ENCODE peak calls at places on chromosomes 11 and 22, in ten cellular contexts. M is heart left ventricle, O is cardiac fibroblast, L is right cardiac atrium, I is GM12865, J is fibroblast of mammary gland, X is H7, B is HCT116, Q is lower lobe of right lung, T is cardiac muscle cell. V is an unnamed sample.

GRCh38 chr11:72227316-72228228 is 3.0 kb downstream of the INPPL1 start:
- DNase-seq in T (no peak), O (peak), L (peak), B (no peak), Q (no peak), M (no peak), X (peak), J (peak), I (no peak), V (peak)

GRCh38 chr22:49764151-49764581 is 63.5 kb downstream of the BRD1 start:
- DNase-seq in X (peak), J (peak), B (no peak), T (no peak), L (peak), O (no peak), I (no peak), M (peak), Q (peak), V (no peak)

GRCh38 chr22:27990879-27991278 is 71.8 kb upstream of the PITPNB start:
- DNase-seq in B (peak), X (peak), M (peak), J (peak), L (peak), I (peak), T (peak), Q (peak), O (peak), V (peak)

GRCh38 chr11:29449280-29450074 is 567.4 kb downstream of the KCNA4 start:
- DNase-seq in M (no peak), B (no peak), Q (no peak), T (peak), O (peak), L (no peak), X (no peak), J (no peak), I (no peak), V (no peak)

GRCh38 chr11:115503083-115503885 is 931 bp downstream of the CADM1 start:
- DNase-seq in Q (peak), J (no peak), I (peak), X (peak), B (no peak), L (peak), O (peak), M (peak), T (peak), V (peak)

GRCh38 chr22:35956850-35957249 is 71.8 kb downstream of the RBFOX2 start:
- DNase-seq in J (no peak), Q (no peak), O (no peak), M (no peak), T (no peak), I (peak), L (no peak), X (no peak), B (no peak), V (no peak)

GRCh38 chr11:9037963-9038362 is 34.2 kb upstream of the NRIP3 start:
- DNase-seq in I (no peak), Q (no peak), T (no peak), M (no peak), B (no peak), L (no peak), O (no peak), J (no peak), X (no peak), V (no peak)

GRCh38 chr11:64353761-64354506 is 5.0 kb upstream of the RPS6KA4 start:
- DNase-seq in M (no peak), J (no peak), O (no peak), X (peak), Q (no peak), T (no peak), I (no peak), B (no peak), L (peak), V (no peak)

GRCh38 chr11:47152953-47153950 is 23.4 kb downstream of the ARFGAP2 start:
- DNase-seq in O (peak), L (peak), T (peak), Q (peak), X (peak), I (peak), M (peak), J (peak), B (no peak), V (peak)

GRCh38 chr22:43263645-43264514 is 76.9 kb upstream of the TTLL12 start:
- DNase-seq in I (peak), T (peak), Q (peak), X (no peak), B (peak), O (peak), J (peak), L (peak), M (no peak), V (no peak)

GRCh38 chr11:95715777-95716241 is 73.8 kb downstream of the FAM76B start:
- DNase-seq in I (peak), O (peak), B (no peak), M (no peak), T (peak), X (no peak), L (no peak), J (peak), Q (no peak), V (peak)

GRCh38 chr22:33271390-33272161 is 213.4 kb upstream of the SYN3 start:
- DNase-seq in M (peak), Q (no peak), L (peak), T (peak), X (no peak), B (no peak), J (peak), O (peak), I (peak), V (no peak)

GRCh38 chr11:16924462-16924825 is 89.8 kb downstream of the PLEKHA7 start:
- DNase-seq in T (no peak), L (no peak), O (no peak), Q (no peak), B (no peak), J (no peak), I (no peak), M (no peak), X (peak), V (no peak)

GRCh38 chr22:23386245-23386631 is 193.9 kb downstream of the IGLL1 start:
- DNase-seq in Q (no peak), B (no peak), T (no peak), X (no peak), L (no peak), I (no peak), O (peak), J (no peak), M (no peak), V (no peak)

GRCh38 chr11:119055901-119056300 is 1.1 kb downstream of the HYOU1 start:
- DNase-seq in Q (no peak), M (no peak), X (peak), B (peak), I (peak), L (no peak), J (peak), T (peak), O (peak), V (peak)

GRCh38 chr11:6418199-6418957 is 516 bp downstream of the APBB1 start:
- DNase-seq in T (no peak), M (peak), B (no peak), O (no peak), Q (no peak), L (peak), X (peak), I (no peak), J (no peak), V (no peak)

GRCh38 chr11:12163181-12163841 is 52.9 kb downstream of the MICAL2 start:
- DNase-seq in I (no peak), B (no peak), M (no peak), Q (no peak), X (no peak), L (peak), O (peak), T (peak), J (peak), V (peak)

GRCh38 chr11:75813622-75814039 is 1.4 kb upstream of the UVRAG start:
- DNase-seq in L (no peak), T (no peak), Q (no peak), B (no peak), I (no peak), J (peak), M (no peak), O (peak), X (no peak), V (peak)

GRCh38 chr11:19431059-19431398 is 190.3 kb upstream of the E2F8 start:
- DNase-seq in Q (no peak), O (no peak), X (no peak), L (no peak), I (no peak), M (no peak), T (no peak), J (no peak), B (no peak), V (no peak)

GRCh38 chr11:68498903-68499883 is 38.6 kb downstream of the PPP6R3 start:
- DNase-seq in L (no peak), J (no peak), O (no peak), T (no peak), B (no peak), M (no peak), I (peak), Q (no peak), X (peak), V (no peak)

GRCh38 chr11:111879637-111879960 is 258 bp downstream of the CFAP68 start:
- DNase-seq in X (no peak), J (no peak), Q (no peak), T (no peak), M (no peak), O (no peak), L (no peak), B (no peak), I (no peak), V (no peak)

GRCh38 chr11:57167125-57167839 is 14.5 kb upstream of the LRRC55 start:
- DNase-seq in I (no peak), L (no peak), T (no peak), B (no peak), Q (no peak), X (no peak), J (no peak), M (no peak), O (no peak), V (no peak)

GRCh38 chr22:18101536-18101935 is 9.1 kb upstream of the TUBA8 start:
- DNase-seq in X (no peak), M (no peak), T (no peak), Q (no peak), B (no peak), J (no peak), O (no peak), I (no peak), L (no peak), V (no peak)

GRCh38 chr11:61290905-61291690 is 4.0 kb downstream of the VWCE start:
- DNase-seq in Q (peak), T (no peak), I (peak), M (peak), B (no peak), L (no peak), O (no peak), X (peak), J (no peak), V (no peak)

GRCh38 chr22:24303007-24303406 is 32.4 kb downstream of the SPECC1L start:
- DNase-seq in J (no peak), L (no peak), I (no peak), X (no peak), T (no peak), M (no peak), B (no peak), O (no peak), Q (no peak), V (peak)

GRCh38 chr11:1226226-1226961 is 3.5 kb downstream of the MUC5B start:
- DNase-seq in L (peak), O (no peak), I (no peak), T (no peak), B (no peak), X (peak), Q (peak), J (no peak), M (peak), V (no peak)

GRCh38 chr22:36374603-36375024 is 13.2 kb downstream of the MYH9 start:
- DNase-seq in M (no peak), J (peak), X (no peak), L (peak), B (peak), T (peak), I (no peak), O (peak), Q (no peak), V (peak)

GRCh38 chr11:11969380-11970215 is 38.8 kb downstream of the DKK3 start:
- DNase-seq in Q (no peak), T (no peak), B (no peak), L (peak), J (no peak), O (no peak), M (peak), X (no peak), I (no peak), V (no peak)

GRCh38 chr11:11396290-11397042 is 43.4 kb upstream of the CSNK2A3 start:
- DNase-seq in B (no peak), Q (no peak), O (peak), T (peak), X (no peak), J (peak), M (no peak), I (no peak), L (no peak), V (no peak)

GRCh38 chr11:69314555-69314954 is 20.6 kb downstream of the MYEOV start:
- DNase-seq in X (no peak), L (no peak), J (no peak), B (no peak), T (no peak), M (no peak), O (no peak), I (no peak), Q (no peak), V (no peak)

GRCh38 chr11:128346808-128347207 is 240.6 kb downstream of the ETS1 start:
- DNase-seq in J (peak), T (peak), L (no peak), B (no peak), I (no peak), O (peak), Q (no peak), M (no peak), X (no peak), V (peak)

GRCh38 chr11:8290122-8290810 is 26.6 kb upstream of the LMO1 start:
- DNase-seq in X (peak), Q (no peak), M (no peak), J (no peak), B (no peak), O (no peak), I (no peak), L (no peak), T (no peak), V (no peak)

GRCh38 chr11:73429121-73429740 is 53.0 kb downstream of the RELT start:
- DNase-seq in B (no peak), X (no peak), Q (no peak), I (no peak), M (no peak), T (peak), O (peak), J (peak), L (no peak), V (peak)

GRCh38 chr11:109695696-109696095 is 273.7 kb downstream of the C11orf87 start:
- DNase-seq in I (no peak), B (no peak), T (peak), O (peak), L (no peak), Q (no peak), M (no peak), X (no peak), J (peak), V (no peak)

GRCh38 chr22:40081662-40082061 is 86.9 kb downstream of the FAM83F start:
- DNase-seq in M (no peak), L (no peak), X (no peak), Q (no peak), J (no peak), I (no peak), T (no peak), B (no peak), O (no peak), V (no peak)

GRCh38 chr22:17086301-17086700 is 1.5 kb downstream of the IL17RA start:
- DNase-seq in L (no peak), X (no peak), M (no peak), O (peak), I (no peak), T (no peak), J (no peak), Q (no peak), B (no peak), V (no peak)

GRCh38 chr11:23725752-23726151 is 771.1 kb upstream of the LUZP2 start:
- DNase-seq in X (no peak), J (peak), Q (no peak), T (peak), O (peak), L (no peak), I (no peak), M (no peak), B (no peak), V (no peak)

GRCh38 chr11:93100211-93100610 is 97.6 kb downstream of the SLC36A4 start:
- DNase-seq in T (peak), O (peak), Q (no peak), I (no peak), M (no peak), B (no peak), J (peak), X (no peak), L (no peak), V (no peak)

GRCh38 chr11:120363436-120363835 is 27.2 kb downstream of the ARHGEF12 start:
- DNase-seq in L (no peak), Q (no peak), I (no peak), T (no peak), O (no peak), X (no peak), B (no peak), M (no peak), J (no peak), V (no peak)

GRCh38 chr11:15104166-15104565 is 10.6 kb upstream of the INSC start:
- DNase-seq in Q (no peak), L (no peak), I (no peak), J (peak), X (no peak), O (peak), T (no peak), M (no peak), B (no peak), V (no peak)

GRCh38 chr11:15097411-15097810 is 17.3 kb upstream of the INSC start:
- DNase-seq in I (no peak), B (no peak), O (no peak), J (peak), M (no peak), Q (no peak), X (no peak), L (no peak), T (no peak), V (no peak)

GRCh38 chr11:15106201-15106965 is 8.3 kb upstream of the INSC start:
- DNase-seq in X (no peak), B (peak), J (peak), L (no peak), I (no peak), T (peak), O (peak), Q (no peak), M (no peak), V (peak)

GRCh38 chr11:15095736-15096228 is 18.9 kb upstream of the INSC start:
- DNase-seq in L (no peak), M (no peak), X (no peak), B (no peak), Q (no peak), T (no peak), I (no peak), J (peak), O (no peak), V (no peak)

DNA sequence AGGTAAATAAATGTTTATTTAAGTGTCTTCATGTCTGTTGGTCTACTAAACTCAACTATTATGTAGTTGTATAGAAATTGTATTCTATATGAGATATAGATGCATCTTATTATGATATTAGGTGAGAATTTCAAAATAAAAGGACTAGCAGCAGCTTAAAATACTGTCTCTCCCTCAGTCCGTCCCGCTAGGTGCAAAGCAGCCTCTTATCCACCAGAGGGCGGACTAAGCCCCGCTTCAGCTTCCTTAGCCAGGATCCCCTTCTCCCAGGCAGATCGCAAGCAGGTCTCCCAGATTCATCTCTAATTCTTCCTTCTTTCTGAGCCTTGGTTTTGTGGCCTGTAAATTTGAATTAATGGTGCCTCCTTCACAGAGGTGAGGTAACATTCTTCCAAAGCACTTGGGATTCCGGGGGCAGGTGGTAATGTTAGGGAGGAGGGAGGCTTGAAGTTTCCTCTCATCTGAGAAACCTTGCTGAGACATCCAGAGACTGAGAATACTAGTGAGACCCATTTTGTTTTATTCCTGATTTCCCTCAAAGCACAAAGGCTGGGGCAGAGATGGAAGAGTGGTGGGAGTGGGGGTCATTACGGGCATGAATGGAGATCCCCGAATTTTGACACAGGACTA is 13.5 kb upstream of the INSC start:
- DNase-seq in L (peak), M (peak), B (peak), Q (peak), T (peak), J (peak), O (peak), I (peak), X (peak), V (peak)
- H3K4me3 ChIP-seq in L (no peak), M (no peak), B (no peak), Q (no peak), T (no peak), J (no peak), O (no peak), I (no peak), X (no peak), V (no peak)

DNA sequence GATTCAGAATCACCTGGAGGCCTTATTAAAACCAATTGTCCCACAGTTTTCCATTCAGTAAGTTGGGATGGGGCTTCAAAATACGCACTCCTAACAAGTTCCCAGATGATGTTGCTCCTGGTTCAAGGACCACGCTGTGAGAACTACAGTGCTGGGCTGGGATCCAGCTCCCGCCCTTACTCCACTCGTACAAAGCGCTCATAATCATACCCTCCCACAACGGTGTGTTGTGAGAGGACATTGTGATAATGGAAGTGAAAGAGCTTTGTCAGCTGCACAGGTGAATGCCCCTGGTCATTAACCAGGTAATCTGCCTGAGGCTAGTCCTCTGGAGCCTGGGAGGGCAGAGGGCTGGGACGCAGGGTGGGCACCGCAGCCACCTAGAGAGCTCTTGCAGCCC is 1.3 kb upstream of the CD82 start:
- DNase-seq in X (no peak), J (peak), Q (no peak), O (peak), I (no peak), B (no peak), T (no peak), M (no peak), L (no peak), V (no peak)
- H3K4me3 ChIP-seq in X (no peak), J (no peak), Q (peak), O (no peak), I (no peak), B (no peak), T (no peak), M (peak), L (no peak), V (peak)

DNA sequence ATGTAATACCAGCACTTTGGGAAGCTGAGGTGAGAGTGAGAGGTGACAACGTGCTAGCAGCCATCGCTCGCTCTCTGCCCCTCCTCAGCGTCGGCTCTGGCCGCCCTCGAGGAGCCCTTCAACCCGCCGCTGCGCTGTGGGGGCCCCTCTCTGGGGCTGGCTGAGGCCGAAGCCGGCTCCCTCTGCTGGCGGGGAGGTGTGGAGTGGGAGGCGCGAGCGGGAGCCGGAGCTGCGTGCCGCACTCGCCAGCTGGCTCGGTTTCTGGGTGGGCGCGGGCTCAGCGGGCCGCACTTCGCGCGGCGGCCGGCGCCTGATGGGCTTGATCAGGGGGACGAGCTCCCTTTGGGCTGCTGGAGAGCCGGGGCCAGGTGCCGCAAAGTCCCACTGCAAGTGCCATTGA is 98.9 kb upstream of the UBASH3B start:
- DNase-seq in B (no peak), Q (no peak), M (peak), O (no peak), J (no peak), X (peak), T (peak), L (peak), I (no peak), V (no peak)
- H3K4me3 ChIP-seq in B (peak), Q (no peak), M (peak), O (no peak), J (no peak), X (peak), T (no peak), L (peak), I (no peak), V (no peak)

DNA sequence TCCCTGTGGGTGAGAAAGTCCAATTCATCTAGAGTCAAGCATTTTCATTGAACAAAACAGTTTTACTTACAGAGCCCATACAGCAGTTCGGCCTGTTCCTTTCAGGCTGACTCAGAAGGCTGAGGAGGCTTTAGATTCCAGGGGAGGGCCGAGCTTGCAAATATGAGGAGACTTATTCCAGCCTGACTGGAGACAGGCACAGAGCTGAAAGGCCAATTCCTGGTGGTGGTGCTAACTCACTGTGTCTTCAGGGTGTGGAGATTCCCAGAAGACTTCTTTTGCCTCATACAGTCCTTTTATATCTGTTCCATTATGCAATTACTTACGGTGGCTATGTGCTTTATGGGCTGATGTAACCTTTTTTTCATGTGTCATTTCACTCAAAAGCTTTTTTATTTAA is at the start of gene OR51E2:
- DNase-seq in I (no peak), X (peak), J (no peak), L (no peak), T (no peak), B (no peak), M (no peak), O (peak), Q (no peak), V (no peak)
- H3K4me3 ChIP-seq in I (no peak), X (no peak), J (no peak), L (no peak), T (no peak), B (no peak), M (no peak), O (no peak), Q (no peak), V (no peak)

GRCh38 chr11:2987881-2988280 is 4.2 kb downstream of the NAP1L4 start:
- DNase-seq in O (no peak), M (no peak), Q (no peak), X (no peak), T (no peak), I (peak), B (no peak), J (no peak), L (no peak), V (no peak)
- H3K4me3 ChIP-seq in O (no peak), M (no peak), Q (peak), X (no peak), T (no peak), I (peak), B (no peak), J (no peak), L (no peak), V (peak)